ENCODE peak calls at places on chromosomes 3 and 15, in nine cellular contexts. L is psoas muscle, R is ovary, X is PC-9, D is Peyer's patch, Z is breast epithelium, C is Panc1, J is tibial artery, G is adrenal gland. E is an unnamed sample. For H3K4me1, the result is how much of the 10 kb centered on the place peaks cover.

GRCh38 chr15:58678683-58679082 is 70.8 kb downstream of the ADAM10 start:
- DNase-seq in X (no peak), D (no peak), C (no peak), L (no peak), G (no peak), J (no peak), R (no peak), Z (no peak), E (no peak)

GRCh38 chr3:923161-923910 is 169.5 kb upstream of the CNTN6 start:
- DNase-seq in Z (no peak), D (no peak), X (no peak), J (no peak), G (no peak), L (no peak), C (no peak), R (no peak), E (no peak)

GRCh38 chr3:181880339-181880738 is 168.6 kb downstream of the SOX2 start:
- DNase-seq in L (no peak), C (no peak), D (no peak), G (no peak), Z (no peak), X (no peak), R (no peak), J (no peak), E (no peak)

GRCh38 chr3:42961633-42962032 is 17.5 kb upstream of the GASK1A start:
- DNase-seq in J (peak), Z (no peak), X (no peak), L (no peak), C (peak), G (peak), D (peak), R (peak), E (peak)

GRCh38 chr3:149353581-149354184 is 20.2 kb upstream of the TM4SF18 start:
- DNase-seq in C (no peak), X (no peak), Z (no peak), G (peak), L (no peak), D (no peak), J (no peak), R (no peak), E (no peak)

GRCh38 chr15:54660356-54660755 is 536.4 kb downstream of the RSL24D1 start:
- DNase-seq in D (no peak), R (no peak), Z (no peak), G (no peak), X (no peak), J (no peak), L (no peak), C (no peak), E (no peak)

GRCh38 chr3:72329354-72329753 is 518.9 kb downstream of the SHQ1 start:
- DNase-seq in D (no peak), G (no peak), X (no peak), J (peak), R (no peak), L (no peak), C (no peak), Z (no peak), E (no peak)

GRCh38 chr3:42830437-42831320 is 21.4 kb downstream of the ACKR2 start:
- DNase-seq in J (no peak), C (no peak), D (no peak), L (no peak), Z (no peak), X (peak), G (no peak), R (no peak), E (no peak)

GRCh38 chr3:128473180-128473519 is 6.5 kb upstream of the DNAJB8 start:
- DNase-seq in J (no peak), R (no peak), X (no peak), Z (no peak), G (no peak), L (no peak), D (no peak), C (no peak), E (no peak)

GRCh38 chr3:100104442-100104798 is 9.9 kb downstream of the FILIP1L start:
- DNase-seq in J (no peak), D (no peak), G (no peak), L (no peak), Z (no peak), R (no peak), C (no peak), X (no peak), E (no peak)
- H3K4me1 ChIP-seq in J (under half), D (under half), G (under half), L (half or more), Z (under half), R (under half), C (under half), X (half or more), E (under half)

GRCh38 chr3:188006726-188007393 is 147.1 kb upstream of the LPP start:
- DNase-seq in G (no peak), D (no peak), X (no peak), Z (no peak), C (no peak), R (no peak), L (peak), J (no peak), E (no peak)
- TF ChIP-seq CTCF in G (no peak), D (no peak), X (no peak), Z (no peak), C (no peak), R (no peak), L (no peak), J (no peak), E (no peak)

GRCh38 chr3:50518441-50518840 is 15.0 kb upstream of the CACNA2D2 start:
- DNase-seq in J (no peak), R (no peak), D (no peak), X (no peak), Z (no peak), L (no peak), G (no peak), C (no peak), E (no peak)

GRCh38 chr3:50521572-50521971 is 18.1 kb upstream of the CACNA2D2 start:
- DNase-seq in G (no peak), D (no peak), J (no peak), C (no peak), X (no peak), Z (no peak), R (no peak), L (no peak), E (no peak)

GRCh38 chr3:50520849-50521248 is 17.4 kb upstream of the CACNA2D2 start:
- DNase-seq in Z (no peak), C (no peak), G (no peak), J (no peak), X (no peak), L (no peak), R (no peak), D (no peak), E (no peak)

GRCh38 chr3:50517721-50518206 is 14.3 kb upstream of the CACNA2D2 start:
- DNase-seq in X (no peak), L (no peak), D (no peak), G (no peak), Z (no peak), C (no peak), J (no peak), R (no peak), E (no peak)

DNA sequence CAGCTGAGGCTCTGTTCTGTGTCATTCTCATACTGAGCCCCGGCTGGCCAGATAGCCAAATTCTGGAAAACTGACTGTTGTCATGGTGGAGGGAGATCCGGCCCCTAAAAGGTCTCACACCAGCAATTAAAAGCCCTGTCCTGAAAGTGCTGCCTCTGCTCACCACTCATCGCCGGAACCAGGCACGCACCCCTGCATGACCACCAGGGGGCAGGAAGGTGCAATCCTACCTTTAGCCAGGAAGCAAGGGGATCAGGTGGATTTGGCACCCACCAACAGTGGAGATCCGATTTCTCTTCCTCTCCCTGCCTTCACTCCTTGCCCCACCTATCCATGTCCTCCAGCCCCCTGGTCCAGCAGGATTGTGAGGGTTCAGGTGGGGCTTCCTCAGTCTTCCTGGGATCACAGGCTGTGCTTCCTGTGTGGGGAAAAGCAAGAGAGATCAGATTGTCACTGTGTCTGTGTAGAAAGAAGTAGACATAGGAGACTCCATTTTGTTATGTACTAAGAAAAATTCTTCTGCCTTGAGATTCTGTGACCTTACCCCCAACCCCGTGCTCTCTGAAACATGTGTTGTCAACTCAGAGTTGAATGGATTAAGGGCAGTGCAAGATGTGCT is 16.1 kb upstream of the CACNA2D2 start:
- DNase-seq in R (peak), D (peak), C (peak), X (peak), J (peak), L (peak), G (peak), Z (peak), E (no peak)
- H3K4me1 ChIP-seq in R (under half), D (under half), C (under half), X (under half), J (under half), L (under half), G (under half), Z (under half), E (under half)

GRCh38 chr3:132020058-132020457 is 14.8 kb downstream of the CPNE4 start:
- DNase-seq in J (no peak), D (no peak), R (no peak), Z (no peak), L (no peak), C (no peak), X (no peak), G (no peak), E (no peak)

GRCh38 chr3:132014105-132014504 is 20.7 kb downstream of the CPNE4 start:
- DNase-seq in G (no peak), C (no peak), R (no peak), Z (no peak), J (no peak), X (no peak), L (no peak), D (no peak), E (no peak)

GRCh38 chr3:132017137-132017536 is 17.7 kb downstream of the CPNE4 start:
- DNase-seq in D (no peak), J (no peak), R (no peak), X (no peak), Z (no peak), L (no peak), G (no peak), C (no peak), E (no peak)

GRCh38 chr3:132016061-132017041 is 18.5 kb downstream of the CPNE4 start:
- DNase-seq in X (no peak), G (no peak), C (no peak), D (no peak), J (no peak), L (no peak), R (no peak), Z (no peak), E (peak)
- TF ChIP-seq CTCF in X (no peak), G (no peak), C (no peak), D (no peak), J (no peak), L (no peak), R (no peak), Z (no peak), E (no peak)

DNA sequence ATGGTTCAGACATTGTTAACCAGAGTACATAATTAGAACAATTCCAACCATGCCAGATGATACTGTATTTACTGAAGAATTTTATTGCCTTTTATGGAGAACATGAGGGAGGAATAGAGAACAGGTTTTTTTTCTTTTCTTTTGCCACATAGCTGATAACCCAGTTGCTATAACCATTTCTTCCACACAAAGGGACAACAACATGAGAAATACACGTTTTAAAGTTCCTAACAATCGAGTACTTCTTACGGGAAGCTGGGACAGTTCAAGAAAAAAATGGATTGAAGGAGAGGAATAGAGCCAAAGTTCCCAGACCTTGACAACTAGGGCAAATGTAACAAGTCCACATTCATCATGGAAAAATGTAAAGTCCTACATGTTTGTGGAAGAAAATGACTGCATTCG is 71.7 kb downstream of the FILIP1L start:
- DNase-seq in Z (no peak), C (peak), J (no peak), R (no peak), D (no peak), X (peak), G (peak), L (no peak), E (no peak)
- H3K4me1 ChIP-seq in Z (under half), C (under half), J (under half), R (under half), D (under half), X (half or more), G (half or more), L (half or more), E (half or more)

DNA sequence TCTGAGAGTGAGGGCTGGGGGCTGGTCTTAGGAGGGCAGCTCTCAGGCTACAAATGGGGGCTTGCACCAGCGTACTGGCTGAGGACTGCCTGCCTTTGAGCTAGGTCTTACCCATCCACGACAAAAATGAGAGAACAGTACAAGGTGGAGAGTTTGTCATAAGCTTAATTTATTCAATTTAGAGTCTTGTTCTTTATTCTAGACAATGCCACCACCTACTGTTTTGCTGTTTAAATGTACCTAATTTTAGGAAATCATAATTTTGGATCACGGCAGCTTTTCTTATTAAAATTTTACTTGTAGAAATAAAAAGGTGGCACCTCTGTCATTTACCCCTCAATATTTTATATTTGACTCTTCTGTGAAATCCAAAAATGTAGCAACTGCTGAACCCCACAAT is 88.4 kb downstream of the SLCO3A1 start:
- DNase-seq in R (no peak), G (no peak), J (no peak), C (no peak), Z (no peak), D (no peak), L (no peak), X (no peak), E (no peak)
- TF ChIP-seq CTCF in R (no peak), G (peak), J (no peak), C (peak), Z (no peak), D (no peak), L (no peak), X (peak), E (peak)

GRCh38 chr3:46887980-46888494 is 10.5 kb downstream of the PTH1R start:
- DNase-seq in C (no peak), L (no peak), R (no peak), G (no peak), D (no peak), J (no peak), X (no peak), Z (no peak), E (no peak)

GRCh38 chr3:46891132-46891531 is 13.6 kb downstream of the PTH1R start:
- DNase-seq in J (no peak), G (no peak), R (no peak), Z (no peak), X (no peak), L (no peak), C (no peak), D (no peak), E (no peak)

GRCh38 chr3:46888705-46889104 is 11.2 kb downstream of the PTH1R start:
- DNase-seq in J (no peak), D (no peak), R (no peak), G (no peak), L (no peak), Z (no peak), C (no peak), X (no peak), E (no peak)

GRCh38 chr3:46889381-46890110 is 12.0 kb downstream of the PTH1R start:
- DNase-seq in Z (no peak), D (no peak), L (no peak), C (no peak), X (no peak), G (no peak), J (no peak), R (no peak), E (no peak)

GRCh38 chr3:46890132-46890531 is 12.6 kb downstream of the PTH1R start:
- DNase-seq in J (no peak), Z (no peak), C (no peak), L (no peak), G (no peak), R (no peak), X (no peak), D (no peak), E (no peak)
- H3K4me1 ChIP-seq in J (under half), Z (under half), C (under half), L (under half), G (under half), R (under half), X (under half), D (under half), E (under half)

GRCh38 chr3:167102071-167102470 is 278.0 kb downstream of the ZBBX start:
- DNase-seq in J (no peak), C (no peak), X (no peak), Z (no peak), L (no peak), G (no peak), R (no peak), D (no peak), E (no peak)
- TF ChIP-seq CTCF in J (no peak), C (no peak), X (peak), Z (no peak), L (peak), G (no peak), R (no peak), D (peak), E (peak)

DNA sequence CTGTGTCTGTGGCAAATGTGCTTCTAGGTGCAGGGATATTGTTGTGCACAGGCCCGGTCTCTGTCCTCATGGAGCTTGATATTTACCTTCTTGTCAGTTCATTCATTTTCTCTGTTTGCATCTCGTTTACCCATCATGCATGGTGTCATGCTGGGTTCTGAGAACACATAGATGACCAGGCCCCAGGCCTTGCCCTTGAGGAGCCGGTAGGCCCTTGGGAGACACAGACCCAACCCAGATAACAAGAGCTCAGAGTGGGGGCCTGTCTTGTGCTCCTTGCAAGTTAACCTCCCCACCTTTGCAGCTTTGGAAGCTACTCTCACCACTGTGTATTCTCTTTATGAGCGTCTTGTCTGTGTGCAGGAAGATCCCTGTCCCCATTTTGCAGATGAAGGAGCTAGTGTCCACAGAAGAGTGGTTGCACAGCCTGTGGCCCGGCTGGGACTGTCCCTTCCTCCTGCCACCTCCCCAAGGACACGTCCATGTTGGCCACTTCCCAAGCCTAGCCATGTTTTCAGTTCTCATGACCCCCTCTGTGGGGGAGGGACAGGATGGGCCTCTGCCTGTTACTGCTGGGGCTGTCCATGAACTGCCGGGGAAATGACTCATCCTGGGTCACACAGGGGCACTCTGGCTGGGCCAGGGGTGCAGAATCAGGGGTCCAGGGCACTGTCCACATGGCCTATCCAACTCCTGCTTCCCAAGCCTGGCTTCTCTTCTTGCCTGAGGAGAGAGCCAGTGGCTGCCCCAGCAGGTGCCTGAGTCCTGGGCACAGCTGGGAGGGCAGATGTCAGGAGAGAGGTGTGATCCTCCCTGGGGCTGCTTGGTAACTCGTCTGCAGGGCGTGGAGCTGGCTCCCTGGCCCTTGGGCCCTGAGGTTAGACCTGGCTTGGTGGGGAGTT is 3.4 kb downstream of the SNX33 start:
- DNase-seq in L (peak), Z (no peak), J (peak), R (no peak), X (no peak), D (no peak), C (no peak), G (peak), E (no peak)
- H3K4me1 ChIP-seq in L (under half), Z (under half), J (under half), R (half or more), X (half or more), D (half or more), C (under half), G (half or more), E (under half)

GRCh38 chr15:78789615-78790014 is 21.6 kb downstream of the ADAMTS7 start:
- DNase-seq in G (no peak), R (no peak), X (no peak), J (no peak), D (no peak), Z (no peak), C (no peak), L (no peak), E (no peak)

GRCh38 chr15:78791357-78791756 is 19.9 kb downstream of the ADAMTS7 start:
- DNase-seq in X (no peak), G (no peak), L (no peak), D (no peak), Z (no peak), R (no peak), J (no peak), C (no peak), E (no peak)

GRCh38 chr15:78795043-78795442 is 16.2 kb downstream of the ADAMTS7 start:
- DNase-seq in G (no peak), R (no peak), Z (no peak), L (no peak), J (no peak), C (no peak), X (no peak), D (no peak), E (no peak)

GRCh38 chr15:78788261-78788660 is 23.0 kb downstream of the ADAMTS7 start:
- DNase-seq in D (no peak), L (no peak), X (no peak), J (no peak), R (no peak), Z (no peak), C (no peak), G (no peak), E (no peak)

GRCh38 chr15:78790027-78790426 is 21.2 kb downstream of the ADAMTS7 start:
- DNase-seq in G (no peak), D (no peak), J (no peak), X (no peak), L (no peak), C (no peak), R (no peak), Z (no peak), E (no peak)
- TF ChIP-seq CTCF in G (no peak), D (no peak), J (no peak), X (no peak), L (no peak), C (no peak), R (no peak), Z (no peak), E (no peak)